ENCODE peak calls at places on chromosome 15, in ten cellular contexts. M is LHCN-M2; S is stimulated activated CD8-positive, alpha-beta memory T cell treated with anti-CD3 and anti-CD28 coated beads, Interleukin-7, amount 100 ng/mL, for 24 hours; D is left ventricle myocardium inferior; X is HuH-7; R is dorsolateral prefrontal cortex; I is stimulated activated CD4-positive, alpha-beta T cell treated with anti-CD3 and anti-CD28 coated beads, Interleukin-2, amount 100 ng/mL, for 48 hours; W is naive thymus-derived CD8-positive, alpha-beta T cell; H is SK-N-MC; N is gastrocnemius medialis. P is an unnamed sample.

GRCh38 chr15:74406992-74407705 is 26.6 kb downstream of the SEMA7A start:
- DNase-seq in H (no peak), S (no peak), M (peak; percentile 96), R (peak; percentile 43), W (no peak), I (no peak), N (no peak), D (no peak), X (no peak), P (no peak)

GRCh38 chr15:25182098-25182478 is 227.3 kb downstream of the SNRPN start:
- DNase-seq in S (no peak), R (peak; percentile 2), D (peak; percentile 3), X (no peak), H (no peak), M (no peak), I (no peak), N (no peak), W (no peak), P (no peak)

GRCh38 chr15:34055868-34056595 is 17.0 kb upstream of the AVEN start:
- DNase-seq in D (no peak), I (no peak), N (no peak), W (no peak), R (no peak), S (no peak), H (no peak), X (no peak), M (peak; percentile 74), P (no peak)

GRCh38 chr15:42591238-42591936 is 16.0 kb downstream of the STARD9 start:
- DNase-seq in S (no peak), M (peak; percentile 67), W (no peak), X (peak; percentile 69), H (no peak), I (no peak), R (no peak), D (no peak), N (no peak), P (no peak)

GRCh38 chr15:66178531-66178910 is 75.0 kb downstream of the MEGF11 start:
- DNase-seq in W (no peak), M (no peak), D (no peak), N (no peak), I (no peak), S (no peak), H (no peak), X (no peak), R (no peak), P (no peak)

GRCh38 chr15:73927003-73927475 is 777 bp downstream of the LOXL1 start:
- DNase-seq in X (peak; percentile 76), S (no peak), I (no peak), N (no peak), W (no peak), R (no peak), M (no peak), H (no peak), D (peak; percentile 72), P (peak; percentile 41)

GRCh38 chr15:45573961-45574629 is 13.1 kb upstream of the BLOC1S6 start:
- DNase-seq in M (peak; percentile 12), R (no peak), I (no peak), S (no peak), N (no peak), D (no peak), X (no peak), W (no peak), H (no peak), P (peak; percentile 6)

GRCh38 chr15:72338617-72339321 is 18.8 kb upstream of the CELF6 start:
- DNase-seq in R (no peak), W (no peak), X (no peak), H (no peak), I (no peak), S (no peak), N (no peak), D (no peak), M (peak; percentile 38), P (no peak)

GRCh38 chr15:43510230-43511011 is 7.0 kb upstream of the MAP1A start:
- DNase-seq in W (peak; percentile 93), I (peak; percentile 94), X (peak; percentile 94), N (peak; percentile 96), R (peak; percentile 99), S (peak; percentile 87), D (peak; percentile 99), M (peak; percentile 98), H (peak; percentile 75), P (peak; percentile 98)

GRCh38 chr15:51223771-51224229 is 114.6 kb downstream of the CYP19A1 start:
- DNase-seq in S (no peak), H (no peak), D (no peak), R (no peak), X (no peak), N (peak; percentile 17), M (peak; percentile 92), I (no peak), W (no peak), P (no peak)

GRCh38 chr15:63348392-63348791 is 33.3 kb downstream of the CA12 start:
- DNase-seq in R (peak; percentile 64), I (no peak), D (peak; percentile 64), M (peak; percentile 77), X (no peak), S (no peak), N (no peak), W (no peak), H (peak; percentile 52), P (no peak)

GRCh38 chr15:31221936-31222515 is 104.6 kb upstream of the KLF13 start:
- DNase-seq in H (no peak), X (no peak), I (no peak), N (no peak), S (no peak), M (no peak), W (no peak), D (no peak), R (no peak), P (no peak)

GRCh38 chr15:59371458-59372351 is 966 bp downstream of the MYO1E start:
- DNase-seq in I (no peak), D (peak; percentile 22), W (peak; percentile 3), R (no peak), H (no peak), M (peak; percentile 31), X (no peak), S (no peak), N (peak; percentile 10), P (peak; percentile 30)

GRCh38 chr15:35914573-35914972 is 368.6 kb upstream of the DPH6 start:
- DNase-seq in X (no peak), N (no peak), S (no peak), R (no peak), H (no peak), M (no peak), W (no peak), D (no peak), I (no peak), P (no peak)

GRCh38 chr15:87702270-87702669 is 554.3 kb downstream of the NTRK3 start:
- DNase-seq in N (no peak), M (no peak), R (no peak), S (no peak), D (no peak), X (no peak), W (no peak), H (no peak), I (no peak), P (no peak)

GRCh38 chr15:83890584-83890983 is 236.7 kb downstream of the ADAMTSL3 start:
- DNase-seq in N (no peak), W (no peak), I (no peak), D (no peak), R (no peak), H (peak; percentile 89), M (no peak), S (no peak), X (no peak), P (no peak)

GRCh38 chr15:70653426-70653825 is 109.9 kb downstream of the UACA start:
- DNase-seq in H (no peak), M (no peak), I (no peak), R (no peak), D (no peak), S (no peak), W (no peak), N (no peak), X (no peak), P (no peak)

GRCh38 chr15:52118969-52119749 is 6.6 kb upstream of the BCL2L10 start:
- DNase-seq in S (no peak), M (no peak), R (no peak), W (no peak), H (no peak), X (no peak), D (no peak), N (no peak), I (no peak), P (no peak)

GRCh38 chr15:96323250-96324162 is 7.0 kb upstream of the NR2F2 start:
- DNase-seq in I (no peak), D (no peak), X (no peak), W (no peak), R (no peak), S (no peak), M (no peak), N (no peak), H (no peak), P (no peak)

GRCh38 chr15:27017168-27017809 is 46.3 kb downstream of the GABRG3 start:
- DNase-seq in I (peak; percentile 26), S (peak; percentile 4), R (peak; percentile 11), X (peak; percentile 63), W (no peak), D (no peak), M (peak; percentile 3), N (no peak), H (peak; percentile 32), P (no peak)

GRCh38 chr15:70203981-70204560 is 106.4 kb upstream of the TLE3 start:
- DNase-seq in W (no peak), N (no peak), D (no peak), R (no peak), I (no peak), H (no peak), X (no peak), S (no peak), M (no peak), P (no peak)

GRCh38 chr15:86892774-86893449 is 813.2 kb downstream of the AGBL1 start:
- DNase-seq in M (peak; percentile 63), N (no peak), D (no peak), I (no peak), W (no peak), H (peak; percentile 18), X (no peak), S (no peak), R (no peak), P (no peak)

GRCh38 chr15:93034512-93034911 is 54.5 kb downstream of the RGMA start:
- DNase-seq in S (no peak), D (no peak), I (no peak), X (no peak), M (no peak), H (no peak), W (no peak), R (no peak), N (peak; percentile 1), P (no peak)

GRCh38 chr15:75732809-75733451 is 20.3 kb upstream of the CSPG4 start:
- DNase-seq in N (peak; percentile 34), X (peak; percentile 88), R (peak; percentile 81), W (no peak), S (peak; percentile 25), M (peak; percentile 50), I (peak; percentile 52), D (peak; percentile 71), H (no peak), P (peak; percentile 40)

GRCh38 chr15:90101130-90101968 is 919 bp downstream of the IDH2 start:
- DNase-seq in I (no peak), S (no peak), M (peak; percentile 53), H (no peak), N (peak; percentile 47), R (peak; percentile 67), X (no peak), D (peak; percentile 65), W (no peak), P (peak; percentile 30)

GRCh38 chr15:74402873-74403589 is 30.7 kb downstream of the SEMA7A start:
- DNase-seq in W (peak; percentile 35), N (no peak), R (no peak), I (peak; percentile 74), D (no peak), X (no peak), H (no peak), S (peak; percentile 69), M (no peak), P (peak; percentile 41)

GRCh38 chr15:45702041-45702440 is 67.2 kb downstream of the SQOR start:
- DNase-seq in R (no peak), N (no peak), D (no peak), M (no peak), S (no peak), X (no peak), I (no peak), W (no peak), H (no peak), P (no peak)

GRCh38 chr15:62777657-62778056 is 264.9 kb upstream of the TPM1 start:
- DNase-seq in M (peak; percentile 26), R (no peak), W (no peak), S (no peak), D (no peak), H (no peak), I (no peak), X (no peak), N (no peak), P (no peak)

P was measured in immature natural killer cell.